ENCODE peak calls at places on chromosome 1, in seven cellular contexts. L is endothelial cell, Z is pancreas, R is progenitor cell of endocrine pancreas, U is astrocyte of the spinal cord, O is upper lobe of right lung, Y is fibroblast of lung. J is an unnamed sample.

GRCh38 chr1:55827350-55827749 is 612.2 kb upstream of the USP24 start:
- DNase-seq in L (no peak), U (peak), R (no peak), O (no peak), Z (no peak), Y (peak), J (no peak)

GRCh38 chr1:23553206-23553895 is 6.0 kb downstream of the ID3 start:
- DNase-seq in R (no peak), U (no peak), Z (no peak), Y (no peak), O (no peak), L (no peak), J (no peak)

GRCh38 chr1:54788462-54788861 is 12.7 kb downstream of the TTC22 start:
- DNase-seq in L (no peak), Y (no peak), R (no peak), Z (no peak), O (no peak), U (no peak), J (no peak)

GRCh38 chr1:226420328-226420727 is 12.4 kb upstream of the PARP1 start:
- DNase-seq in Z (no peak), R (no peak), O (no peak), U (no peak), Y (no peak), L (no peak), J (no peak)

GRCh38 chr1:91148641-91149069 is 126.8 kb upstream of the ZNF644 start:
- DNase-seq in L (no peak), R (no peak), O (no peak), Z (no peak), Y (no peak), U (no peak), J (no peak)

GRCh38 chr1:12539705-12540579 is 78.1 kb downstream of the DHRS3 start:
- DNase-seq in R (peak), Z (no peak), O (peak), U (peak), Y (peak), L (no peak), J (peak)

GRCh38 chr1:177170756-177171535 is at the start of gene BRINP2:
- DNase-seq in R (peak), Z (peak), L (peak), O (peak), Y (peak), U (peak), J (peak)

GRCh38 chr1:41539999-41540398 is 55.5 kb upstream of the EDN2 start:
- DNase-seq in Y (no peak), R (no peak), O (peak), Z (no peak), U (no peak), L (no peak), J (no peak)

GRCh38 chr1:29686012-29686930 is 449.9 kb downstream of the PTPRU start:
- DNase-seq in L (no peak), O (peak), Y (no peak), Z (no peak), U (no peak), R (peak), J (no peak)

DNA sequence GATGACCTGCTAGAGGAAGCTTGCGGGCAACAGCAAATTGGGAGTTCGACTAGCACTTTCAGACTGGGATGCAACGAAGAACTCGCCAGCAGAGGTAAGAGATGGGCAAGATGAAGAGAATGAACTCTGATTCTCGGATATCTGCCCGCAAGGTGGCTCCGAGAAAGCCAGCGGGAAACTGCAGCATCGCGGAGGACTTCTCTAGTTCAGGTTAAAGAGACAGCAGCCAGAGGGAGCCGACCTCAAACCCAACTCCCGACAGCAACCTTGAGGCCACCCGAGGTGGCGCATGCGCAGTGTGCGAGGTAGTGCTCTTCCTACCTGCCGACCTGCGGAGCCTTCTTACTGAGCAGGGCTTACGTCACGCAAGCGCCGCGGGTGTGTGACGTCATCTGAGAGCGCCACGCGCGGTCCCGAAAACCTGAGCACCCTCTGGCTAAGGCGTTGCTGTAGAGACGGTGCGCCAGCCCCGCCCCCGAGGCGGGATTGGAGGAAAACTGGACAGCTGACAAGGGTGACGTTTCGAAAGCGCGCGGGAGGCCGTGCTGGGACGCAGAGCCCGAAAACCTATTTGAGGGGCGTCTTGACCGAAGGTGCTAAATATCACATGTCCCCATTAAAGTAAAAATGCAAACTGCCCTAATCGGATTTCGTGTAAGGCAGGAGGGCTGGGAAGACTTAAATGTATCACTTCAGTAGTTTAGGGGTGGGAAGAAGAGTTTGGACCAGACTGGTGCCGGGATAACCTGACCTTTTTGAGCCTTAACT is 110.5 kb upstream of the SLC25A33 start:
- DNase-seq in Y (peak), L (peak), Z (peak), U (peak), O (peak), R (peak), J (peak)
- TF ChIP-seq CTCF in Y (peak), L (no peak), Z (no peak), U (peak), O (peak), R (peak), J (peak)

GRCh38 chr1:100034465-100034864 is 64.7 kb downstream of the SLC35A3 start:
- DNase-seq in Z (no peak), R (no peak), Y (no peak), L (no peak), O (no peak), U (peak), J (no peak)
- TF ChIP-seq CTCF in Z (no peak), R (peak), Y (peak), L (no peak), O (peak), U (peak), J (no peak)

GRCh38 chr1:223653015-223653414 is 12.5 kb downstream of the CAPN8 start:
- DNase-seq in O (no peak), Z (no peak), U (no peak), L (no peak), R (no peak), Y (no peak), J (no peak)
- TF ChIP-seq CTCF in O (no peak), Z (no peak), U (no peak), L (no peak), R (no peak), Y (no peak), J (no peak)

GRCh38 chr1:116359060-116359830 is 13.8 kb upstream of the ATP1A1 start:
- DNase-seq in L (no peak), Z (no peak), U (no peak), R (no peak), Y (peak), O (no peak), J (no peak)

GRCh38 chr1:116362050-116362449 is 11.0 kb upstream of the ATP1A1 start:
- DNase-seq in L (no peak), O (no peak), R (no peak), Z (no peak), Y (no peak), U (no peak), J (no peak)

GRCh38 chr1:116361648-116362047 is 11.4 kb upstream of the ATP1A1 start:
- DNase-seq in Y (no peak), U (no peak), O (no peak), L (no peak), Z (no peak), R (no peak), J (no peak)

GRCh38 chr1:116359871-116360270 is 13.2 kb upstream of the ATP1A1 start:
- DNase-seq in L (no peak), R (no peak), Y (no peak), O (no peak), U (no peak), Z (no peak), J (no peak)

DNA sequence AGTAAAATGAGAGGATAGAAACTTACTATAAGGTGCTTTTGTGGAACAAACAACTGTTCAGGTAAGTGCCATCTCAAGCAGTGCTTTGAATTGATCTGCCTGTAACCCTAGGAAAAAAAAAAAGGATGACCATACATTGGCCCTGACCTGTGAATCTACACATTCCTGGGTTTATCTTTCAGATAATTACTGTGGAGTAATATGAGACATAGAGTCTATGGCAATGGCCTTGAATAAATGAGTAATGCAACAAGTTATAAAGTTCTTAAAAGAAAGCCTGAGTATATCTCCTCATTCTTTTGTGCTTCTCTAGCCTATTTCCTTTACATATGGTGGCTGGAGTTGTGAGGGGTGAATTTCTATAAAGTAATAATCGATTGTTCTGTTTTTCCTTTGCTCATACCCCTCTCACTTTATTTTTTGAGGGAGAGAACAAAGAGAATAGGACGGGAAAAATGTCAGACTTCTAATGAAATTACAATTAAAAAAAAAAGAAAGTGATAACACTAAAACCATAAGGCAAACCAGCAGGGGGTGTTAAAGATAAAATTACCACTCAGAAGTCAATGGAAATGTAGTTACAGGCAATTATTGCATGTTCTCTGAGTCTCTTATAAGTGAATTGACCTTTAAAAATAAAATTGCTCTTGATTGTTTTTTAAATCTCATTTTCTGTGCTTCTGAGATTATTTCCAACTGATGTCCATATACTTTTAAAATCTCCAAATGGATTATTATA is 12.4 kb upstream of the ATP1A1 start:
- DNase-seq in U (no peak), Z (no peak), R (no peak), L (no peak), O (no peak), Y (no peak), J (no peak)
- TF ChIP-seq CTCF in U (peak), Z (no peak), R (peak), L (no peak), O (peak), Y (peak), J (peak)

GRCh38 chr1:28269529-28269928 is 10.2 kb downstream of the SESN2 start:
- DNase-seq in O (no peak), Y (no peak), L (no peak), Z (no peak), R (no peak), U (no peak), J (no peak)

GRCh38 chr1:28267633-28268032 is 8.3 kb downstream of the SESN2 start:
- DNase-seq in U (no peak), Z (no peak), L (no peak), Y (no peak), R (no peak), O (no peak), J (no peak)

GRCh38 chr1:28265577-28265976 is 6.3 kb downstream of the SESN2 start:
- DNase-seq in U (no peak), O (no peak), Y (no peak), Z (no peak), R (no peak), L (no peak), J (no peak)

GRCh38 chr1:28264897-28265296 is 5.6 kb downstream of the SESN2 start:
- DNase-seq in O (no peak), U (no peak), R (no peak), Z (no peak), Y (no peak), L (no peak), J (no peak)

DNA sequence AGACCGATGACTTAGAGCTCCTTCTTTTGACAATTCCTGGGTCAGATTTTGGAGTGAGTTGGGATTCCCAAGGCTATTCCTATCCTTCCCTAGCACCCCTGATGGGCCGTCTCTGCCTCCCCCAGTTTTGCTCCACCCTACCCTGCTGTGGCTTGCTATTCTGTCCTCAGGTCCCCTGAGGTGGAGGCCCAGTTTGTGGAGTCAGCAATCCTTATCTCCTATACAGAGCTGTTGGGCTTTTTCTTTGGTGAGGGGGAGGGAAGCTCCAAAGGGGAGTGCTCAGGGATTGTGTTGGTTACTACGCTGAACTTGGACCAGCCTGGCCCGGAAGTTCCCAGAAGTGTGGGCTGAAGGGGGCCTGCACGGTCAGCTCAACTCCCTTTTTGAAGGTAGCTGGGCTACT is 7.6 kb downstream of the SESN2 start:
- DNase-seq in U (no peak), O (no peak), Y (no peak), R (no peak), Z (no peak), L (no peak), J (no peak)
- TF ChIP-seq CTCF in U (no peak), O (no peak), Y (no peak), R (no peak), Z (no peak), L (no peak), J (no peak)